ENCODE peak calls at places on chromosomes 16 and 17, in six cellular contexts. One of them, this sample, is unnamed.

GRCh38 chr17:68033636-68034451 is 1.7 kb upstream of the KPNA2 start:
- DNase-seq in Panc1: no peak
- DNase-seq in body of pancreas: no peak
- DNase-seq in MG63: peak
- DNase-seq in mammary epithelial cell: no peak
- DNase-seq in A549: peak
- DNase-seq in this sample: peak

GRCh38 chr16:71837150-71837549 is 8.6 kb upstream of the ATXN1L start:
- DNase-seq in Panc1: no peak
- DNase-seq in body of pancreas: no peak
- DNase-seq in MG63: no peak
- DNase-seq in mammary epithelial cell: no peak
- DNase-seq in A549: no peak
- DNase-seq in this sample: no peak

GRCh38 chr16:14050297-14051027 is 20.7 kb upstream of the MRTFB start:
- DNase-seq in Panc1: no peak
- DNase-seq in body of pancreas: peak
- DNase-seq in MG63: no peak
- DNase-seq in mammary epithelial cell: peak
- DNase-seq in A549: peak
- DNase-seq in this sample: peak

GRCh38 chr17:57810740-57811632 is 38.9 kb downstream of the MRPS23 start:
- DNase-seq in Panc1: no peak
- DNase-seq in body of pancreas: peak
- DNase-seq in MG63: peak
- DNase-seq in mammary epithelial cell: peak
- DNase-seq in A549: no peak
- DNase-seq in this sample: peak

GRCh38 chr16:27428035-27428785 is 26.2 kb downstream of the IL21R start:
- DNase-seq in Panc1: no peak
- DNase-seq in body of pancreas: no peak
- DNase-seq in MG63: no peak
- DNase-seq in mammary epithelial cell: no peak
- DNase-seq in A549: no peak
- DNase-seq in this sample: no peak

GRCh38 chr16:58515871-58516767 is 802 bp downstream of the SETD6 start:
- DNase-seq in Panc1: no peak
- DNase-seq in body of pancreas: peak
- DNase-seq in MG63: peak
- DNase-seq in mammary epithelial cell: peak
- DNase-seq in A549: no peak
- DNase-seq in this sample: no peak

GRCh38 chr17:27494192-27495091 is 38.2 kb downstream of the KSR1 start:
- DNase-seq in Panc1: no peak
- DNase-seq in body of pancreas: peak
- DNase-seq in MG63: peak
- DNase-seq in mammary epithelial cell: peak
- DNase-seq in A549: peak
- DNase-seq in this sample: peak

GRCh38 chr17:79120259-79120658 is 45.6 kb downstream of the ENGASE start:
- DNase-seq in Panc1: no peak
- DNase-seq in body of pancreas: no peak
- DNase-seq in MG63: no peak
- DNase-seq in mammary epithelial cell: no peak
- DNase-seq in A549: no peak
- DNase-seq in this sample: no peak

GRCh38 chr17:2609091-2609490 is 15.6 kb downstream of the PAFAH1B1 start:
- DNase-seq in Panc1: no peak
- DNase-seq in body of pancreas: no peak
- DNase-seq in MG63: no peak
- DNase-seq in mammary epithelial cell: no peak
- DNase-seq in A549: no peak
- DNase-seq in this sample: no peak

GRCh38 chr17:47213540-47213939 is 4.4 kb downstream of the MYL4 start:
- DNase-seq in Panc1: no peak
- DNase-seq in body of pancreas: no peak
- DNase-seq in MG63: no peak
- DNase-seq in mammary epithelial cell: no peak
- DNase-seq in A549: no peak
- DNase-seq in this sample: no peak

GRCh38 chr16:48003226-48003907 is 152.4 kb downstream of the ABCC12 start:
- DNase-seq in Panc1: no peak
- DNase-seq in body of pancreas: no peak
- DNase-seq in MG63: no peak
- DNase-seq in mammary epithelial cell: peak
- DNase-seq in A549: no peak
- DNase-seq in this sample: no peak

GRCh38 chr17:46780003-46780373 is 38.5 kb downstream of the WNT3 start:
- DNase-seq in Panc1: no peak
- DNase-seq in body of pancreas: no peak
- DNase-seq in MG63: no peak
- DNase-seq in mammary epithelial cell: no peak
- DNase-seq in A549: no peak
- DNase-seq in this sample: no peak

GRCh38 chr17:41785876-41786226 is 660 bp downstream of the JUP start:
- DNase-seq in Panc1: no peak
- DNase-seq in body of pancreas: peak
- DNase-seq in MG63: no peak
- DNase-seq in mammary epithelial cell: peak
- DNase-seq in A549: no peak
- DNase-seq in this sample: peak

GRCh38 chr16:88976359-88977027 is 514 bp downstream of the CBFA2T3 start:
- DNase-seq in Panc1: no peak
- DNase-seq in body of pancreas: no peak
- DNase-seq in MG63: no peak
- DNase-seq in mammary epithelial cell: no peak
- DNase-seq in A549: no peak
- DNase-seq in this sample: no peak

GRCh38 chr16:88974641-88975215 is 2.3 kb downstream of the CBFA2T3 start:
- DNase-seq in Panc1: no peak
- DNase-seq in body of pancreas: no peak
- DNase-seq in MG63: no peak
- DNase-seq in mammary epithelial cell: no peak
- DNase-seq in A549: no peak
- DNase-seq in this sample: no peak

GRCh38 chr16:88974080-88974479 is 2.9 kb downstream of the CBFA2T3 start:
- DNase-seq in Panc1: no peak
- DNase-seq in body of pancreas: no peak
- DNase-seq in MG63: no peak
- DNase-seq in mammary epithelial cell: no peak
- DNase-seq in A549: no peak
- DNase-seq in this sample: no peak

GRCh38 chr16:88977028-88977844 is at the start of gene CBFA2T3:
- DNase-seq in Panc1: no peak
- DNase-seq in body of pancreas: peak
- DNase-seq in MG63: no peak
- DNase-seq in mammary epithelial cell: no peak
- DNase-seq in A549: no peak
- DNase-seq in this sample: peak

GRCh38 chr16:88975511-88976061 is 1.4 kb downstream of the CBFA2T3 start:
- DNase-seq in Panc1: no peak
- DNase-seq in body of pancreas: no peak
- DNase-seq in MG63: no peak
- DNase-seq in mammary epithelial cell: no peak
- DNase-seq in A549: no peak
- DNase-seq in this sample: no peak
- H3K4me3 ChIP-seq in Panc1: no peak
- H3K4me3 ChIP-seq in body of pancreas: no peak
- H3K4me3 ChIP-seq in MG63: no peak
- H3K4me3 ChIP-seq in mammary epithelial cell: no peak
- H3K4me3 ChIP-seq in A549: no peak
- H3K4me3 ChIP-seq in this sample: no peak

DNA sequence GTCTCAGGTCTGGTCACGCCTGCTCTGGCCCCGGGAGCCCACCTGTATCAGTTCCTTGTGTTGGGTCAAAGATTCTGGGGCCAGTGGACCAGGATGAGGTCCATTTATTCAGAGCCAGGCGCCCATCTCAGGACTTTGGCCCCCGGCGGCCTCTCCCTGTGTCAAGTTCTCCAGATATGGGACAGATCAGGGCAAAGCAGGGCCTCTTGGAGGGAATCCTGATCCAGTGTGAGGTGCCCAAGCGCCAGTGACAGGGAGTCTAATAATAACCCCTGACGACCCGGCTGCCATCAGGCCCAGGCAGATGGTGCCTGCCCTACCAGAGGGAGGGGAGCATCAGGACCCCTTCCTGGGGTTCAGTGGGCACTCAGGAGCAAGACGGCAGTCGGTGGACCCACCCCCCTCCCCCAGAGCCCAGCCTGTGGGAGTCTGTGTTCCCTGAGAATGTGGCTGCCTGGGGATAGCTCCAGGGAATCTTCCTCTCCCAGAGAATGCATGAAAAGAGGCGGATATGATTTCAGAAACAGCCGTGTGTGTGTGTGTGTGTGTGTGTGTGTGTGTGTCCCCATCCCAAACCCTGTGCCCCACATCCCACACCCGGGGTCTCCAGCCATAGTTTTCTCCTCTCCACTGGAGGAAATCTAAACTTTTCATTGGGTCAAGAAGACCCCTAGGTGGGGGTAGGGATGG is 1.4 kb downstream of the TTYH2 start:
- DNase-seq in Panc1: no peak
- DNase-seq in body of pancreas: no peak
- DNase-seq in MG63: no peak
- DNase-seq in mammary epithelial cell: no peak
- DNase-seq in A549: no peak
- DNase-seq in this sample: no peak
- H3K4me3 ChIP-seq in Panc1: no peak
- H3K4me3 ChIP-seq in body of pancreas: no peak
- H3K4me3 ChIP-seq in MG63: no peak
- H3K4me3 ChIP-seq in mammary epithelial cell: no peak
- H3K4me3 ChIP-seq in A549: no peak
- H3K4me3 ChIP-seq in this sample: no peak

DNA sequence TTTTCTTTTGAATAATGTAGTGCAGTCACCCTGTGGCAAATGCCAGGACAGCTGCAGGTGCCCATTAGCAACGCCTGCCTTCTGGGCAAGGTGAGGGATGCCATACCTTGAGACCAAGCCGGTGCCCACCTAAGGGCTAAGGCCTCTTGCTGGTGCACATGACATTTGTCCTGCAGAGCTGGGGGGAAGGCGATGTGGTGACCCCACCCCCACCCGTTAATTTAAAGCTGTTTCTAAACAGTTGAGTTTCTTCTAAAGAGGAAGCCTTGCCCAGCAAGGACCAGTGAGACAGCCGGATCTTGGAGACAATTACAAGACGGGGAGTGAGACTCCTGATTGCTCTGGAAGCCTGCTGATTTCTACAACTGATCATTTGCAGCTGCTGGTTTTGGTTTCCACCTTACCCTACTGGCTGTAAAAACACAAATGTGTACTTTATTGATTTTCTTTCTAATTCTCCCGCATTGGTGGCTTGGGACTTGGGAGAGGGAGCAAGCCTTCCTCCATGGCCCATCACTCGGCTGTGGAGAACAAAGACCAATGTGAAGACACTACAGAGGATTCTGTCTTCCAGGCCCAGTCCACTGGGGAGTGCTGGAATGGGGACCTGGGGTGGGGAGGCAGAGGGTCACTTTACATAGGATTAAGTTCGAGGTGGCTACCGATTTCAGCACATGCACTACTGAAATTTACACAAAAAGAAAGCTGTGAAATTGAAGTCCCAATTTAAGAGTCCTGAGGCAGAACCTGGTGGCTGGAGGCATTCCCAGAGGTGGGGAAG is 2.7 kb downstream of the CDK5R1 start:
- DNase-seq in Panc1: no peak
- DNase-seq in body of pancreas: no peak
- DNase-seq in MG63: no peak
- DNase-seq in mammary epithelial cell: no peak
- DNase-seq in A549: no peak
- DNase-seq in this sample: no peak
- H3K4me3 ChIP-seq in Panc1: no peak
- H3K4me3 ChIP-seq in body of pancreas: no peak
- H3K4me3 ChIP-seq in MG63: no peak
- H3K4me3 ChIP-seq in mammary epithelial cell: no peak
- H3K4me3 ChIP-seq in A549: no peak
- H3K4me3 ChIP-seq in this sample: no peak

GRCh38 chr16:397736-398332 is 835 bp downstream of the NME4 start:
- DNase-seq in Panc1: no peak
- DNase-seq in body of pancreas: peak
- DNase-seq in MG63: peak
- DNase-seq in mammary epithelial cell: no peak
- DNase-seq in A549: peak
- DNase-seq in this sample: peak
- H3K4me3 ChIP-seq in Panc1: peak
- H3K4me3 ChIP-seq in body of pancreas: no peak
- H3K4me3 ChIP-seq in MG63: no peak
- H3K4me3 ChIP-seq in mammary epithelial cell: no peak
- H3K4me3 ChIP-seq in A549: peak
- H3K4me3 ChIP-seq in this sample: peak

This sample was measured in fibroblast of pulmonary artery.